ENCODE peak calls at places on chromosomes 1 and 21, in four cellular contexts. One of them, this sample, is unnamed. For H3K4me1, the result is how much of the 10 kb centered on the place peaks cover.

GRCh38 chr1:194640322-194640721 is 1453.9 kb upstream of the B3GALT2 start:
- DNase-seq in adrenal gland: no peak
- DNase-seq in effector memory CD4-positive, alpha-beta T cell: no peak
- DNase-seq in trophoblast cell: no peak
- DNase-seq in this sample: no peak

GRCh38 chr1:11800756-11801433 is 4.9 kb downstream of the MTHFR start:
- DNase-seq in adrenal gland: peak
- DNase-seq in effector memory CD4-positive, alpha-beta T cell: no peak
- DNase-seq in trophoblast cell: no peak
- DNase-seq in this sample: no peak

GRCh38 chr1:22729921-22730320 is 19.3 kb downstream of the EPHB2 start:
- DNase-seq in adrenal gland: no peak
- DNase-seq in effector memory CD4-positive, alpha-beta T cell: no peak
- DNase-seq in trophoblast cell: no peak
- DNase-seq in this sample: no peak

GRCh38 chr21:33058468-33059318 is 11.2 kb upstream of the OLIG1 start:
- DNase-seq in adrenal gland: peak
- DNase-seq in effector memory CD4-positive, alpha-beta T cell: no peak
- DNase-seq in trophoblast cell: no peak
- DNase-seq in this sample: no peak

GRCh38 chr1:20174937-20175666 is 10.8 kb upstream of the UBXN10 start:
- DNase-seq in adrenal gland: no peak
- DNase-seq in effector memory CD4-positive, alpha-beta T cell: no peak
- DNase-seq in trophoblast cell: no peak
- DNase-seq in this sample: no peak

GRCh38 chr1:111777301-111777700 is 21.6 kb downstream of the DDX20 start:
- DNase-seq in adrenal gland: no peak
- DNase-seq in effector memory CD4-positive, alpha-beta T cell: no peak
- DNase-seq in trophoblast cell: peak
- DNase-seq in this sample: no peak

GRCh38 chr1:19209439-19209989 is 552 bp downstream of the UBR4 start:
- DNase-seq in adrenal gland: peak
- DNase-seq in effector memory CD4-positive, alpha-beta T cell: peak
- DNase-seq in trophoblast cell: peak
- DNase-seq in this sample: no peak

GRCh38 chr1:226882631-226883409 is 12.4 kb downstream of the PSEN2 start:
- DNase-seq in adrenal gland: peak
- DNase-seq in effector memory CD4-positive, alpha-beta T cell: no peak
- DNase-seq in trophoblast cell: peak
- DNase-seq in this sample: no peak

GRCh38 chr1:1120096-1120495 is 4.2 kb upstream of the C1orf159 start:
- DNase-seq in adrenal gland: no peak
- DNase-seq in effector memory CD4-positive, alpha-beta T cell: no peak
- DNase-seq in trophoblast cell: no peak
- DNase-seq in this sample: no peak

GRCh38 chr1:93155335-93155734 is 24.9 kb downstream of the TMED5 start:
- DNase-seq in adrenal gland: no peak
- DNase-seq in effector memory CD4-positive, alpha-beta T cell: no peak
- DNase-seq in trophoblast cell: no peak
- DNase-seq in this sample: no peak

GRCh38 chr1:26274801-26275425 is 5.0 kb upstream of the SH3BGRL3 start:
- DNase-seq in adrenal gland: no peak
- DNase-seq in effector memory CD4-positive, alpha-beta T cell: no peak
- DNase-seq in trophoblast cell: no peak
- DNase-seq in this sample: no peak

GRCh38 chr1:193533883-193534282 is 347.5 kb upstream of the B3GALT2 start:
- DNase-seq in adrenal gland: no peak
- DNase-seq in effector memory CD4-positive, alpha-beta T cell: no peak
- DNase-seq in trophoblast cell: no peak
- DNase-seq in this sample: no peak

GRCh38 chr1:23913212-23913880 is at the start of gene CNR2:
- DNase-seq in adrenal gland: no peak
- DNase-seq in effector memory CD4-positive, alpha-beta T cell: no peak
- DNase-seq in trophoblast cell: peak
- DNase-seq in this sample: no peak

GRCh38 chr1:58982259-58982998 is 198.6 kb upstream of the JUN start:
- DNase-seq in adrenal gland: no peak
- DNase-seq in effector memory CD4-positive, alpha-beta T cell: no peak
- DNase-seq in trophoblast cell: no peak
- DNase-seq in this sample: no peak

GRCh38 chr1:230421485-230421884 is 4.6 kb downstream of the PGBD5 start:
- DNase-seq in adrenal gland: no peak
- DNase-seq in effector memory CD4-positive, alpha-beta T cell: no peak
- DNase-seq in trophoblast cell: no peak
- DNase-seq in this sample: no peak

GRCh38 chr1:3062616-3063378 is 6.2 kb upstream of the PRDM16 start:
- DNase-seq in adrenal gland: peak
- DNase-seq in effector memory CD4-positive, alpha-beta T cell: no peak
- DNase-seq in trophoblast cell: no peak
- DNase-seq in this sample: no peak

GRCh38 chr1:115035652-115036051 is 6.0 kb downstream of the TSHB start:
- DNase-seq in adrenal gland: no peak
- DNase-seq in effector memory CD4-positive, alpha-beta T cell: no peak
- DNase-seq in trophoblast cell: no peak
- DNase-seq in this sample: no peak

GRCh38 chr1:107669996-107670395 is 295.0 kb downstream of the VAV3 start:
- DNase-seq in adrenal gland: peak
- DNase-seq in effector memory CD4-positive, alpha-beta T cell: no peak
- DNase-seq in trophoblast cell: no peak
- DNase-seq in this sample: no peak

GRCh38 chr1:230899845-230900251 is 31.5 kb upstream of the C1orf198 start:
- DNase-seq in adrenal gland: peak
- DNase-seq in effector memory CD4-positive, alpha-beta T cell: no peak
- DNase-seq in trophoblast cell: peak
- DNase-seq in this sample: no peak

GRCh38 chr21:43609501-43610340 is 49.6 kb downstream of the HSF2BP start:
- DNase-seq in adrenal gland: no peak
- DNase-seq in effector memory CD4-positive, alpha-beta T cell: no peak
- DNase-seq in trophoblast cell: peak
- DNase-seq in this sample: no peak

GRCh38 chr1:73998348-73998959 is 199.5 kb downstream of the LRRIQ3 start:
- DNase-seq in adrenal gland: no peak
- DNase-seq in effector memory CD4-positive, alpha-beta T cell: no peak
- DNase-seq in trophoblast cell: peak
- DNase-seq in this sample: no peak

GRCh38 chr1:210448293-210448892 is 119.7 kb downstream of the HHAT start:
- DNase-seq in adrenal gland: peak
- DNase-seq in effector memory CD4-positive, alpha-beta T cell: no peak
- DNase-seq in trophoblast cell: peak
- DNase-seq in this sample: no peak

GRCh38 chr1:67646145-67647035 is 38.6 kb upstream of the GADD45A start:
- DNase-seq in adrenal gland: peak
- DNase-seq in effector memory CD4-positive, alpha-beta T cell: no peak
- DNase-seq in trophoblast cell: peak
- DNase-seq in this sample: no peak

GRCh38 chr1:166839600-166840308 is 479 bp downstream of the POGK start:
- DNase-seq in adrenal gland: peak
- DNase-seq in effector memory CD4-positive, alpha-beta T cell: peak
- DNase-seq in trophoblast cell: peak
- DNase-seq in this sample: no peak

GRCh38 chr1:52159033-52159789 is 17.3 kb downstream of the ZFYVE9 start:
- DNase-seq in adrenal gland: no peak
- DNase-seq in effector memory CD4-positive, alpha-beta T cell: no peak
- DNase-seq in trophoblast cell: peak
- DNase-seq in this sample: no peak

GRCh38 chr1:218705911-218706893 is 361.1 kb downstream of the TGFB2 start:
- DNase-seq in adrenal gland: no peak
- DNase-seq in effector memory CD4-positive, alpha-beta T cell: no peak
- DNase-seq in trophoblast cell: peak
- DNase-seq in this sample: no peak

GRCh38 chr1:41678141-41678878 is 193.8 kb upstream of the EDN2 start:
- DNase-seq in adrenal gland: no peak
- DNase-seq in effector memory CD4-positive, alpha-beta T cell: no peak
- DNase-seq in trophoblast cell: no peak
- DNase-seq in this sample: no peak

GRCh38 chr1:183040600-183040999 is 17.4 kb downstream of the LAMC1 start:
- DNase-seq in adrenal gland: no peak
- DNase-seq in effector memory CD4-positive, alpha-beta T cell: no peak
- DNase-seq in trophoblast cell: no peak
- DNase-seq in this sample: no peak

GRCh38 chr21:45470087-45470515 is 65.1 kb downstream of the COL18A1 start:
- DNase-seq in adrenal gland: no peak
- DNase-seq in effector memory CD4-positive, alpha-beta T cell: no peak
- DNase-seq in trophoblast cell: no peak
- DNase-seq in this sample: no peak
- H3K4me1 ChIP-seq in adrenal gland: under half
- H3K4me1 ChIP-seq in effector memory CD4-positive, alpha-beta T cell: under half
- H3K4me1 ChIP-seq in trophoblast cell: under half
- H3K4me1 ChIP-seq in this sample: under half

GRCh38 chr1:47681735-47682134 is 243.9 kb downstream of the FOXD2 start:
- DNase-seq in adrenal gland: no peak
- DNase-seq in effector memory CD4-positive, alpha-beta T cell: no peak
- DNase-seq in trophoblast cell: no peak
- DNase-seq in this sample: no peak
- H3K4me1 ChIP-seq in adrenal gland: under half
- H3K4me1 ChIP-seq in effector memory CD4-positive, alpha-beta T cell: under half
- H3K4me1 ChIP-seq in trophoblast cell: under half
- H3K4me1 ChIP-seq in this sample: under half

GRCh38 chr1:150560011-150560438 is 10.8 kb downstream of the ADAMTSL4 start:
- DNase-seq in adrenal gland: peak
- DNase-seq in effector memory CD4-positive, alpha-beta T cell: peak
- DNase-seq in trophoblast cell: peak
- DNase-seq in this sample: peak
- H3K4me1 ChIP-seq in adrenal gland: half or more
- H3K4me1 ChIP-seq in effector memory CD4-positive, alpha-beta T cell: under half
- H3K4me1 ChIP-seq in trophoblast cell: under half
- H3K4me1 ChIP-seq in this sample: half or more

GRCh38 chr1:157156058-157156541 is 17.9 kb upstream of the ETV3 start:
- DNase-seq in adrenal gland: peak
- DNase-seq in effector memory CD4-positive, alpha-beta T cell: peak
- DNase-seq in trophoblast cell: peak
- DNase-seq in this sample: no peak

GRCh38 chr1:157161901-157162300 is 23.7 kb upstream of the ETV3 start:
- DNase-seq in adrenal gland: no peak
- DNase-seq in effector memory CD4-positive, alpha-beta T cell: no peak
- DNase-seq in trophoblast cell: no peak
- DNase-seq in this sample: no peak

GRCh38 chr1:157155658-157156057 is 17.5 kb upstream of the ETV3 start:
- DNase-seq in adrenal gland: peak
- DNase-seq in effector memory CD4-positive, alpha-beta T cell: no peak
- DNase-seq in trophoblast cell: no peak
- DNase-seq in this sample: no peak

GRCh38 chr1:157157481-157158190 is 19.4 kb upstream of the ETV3 start:
- DNase-seq in adrenal gland: no peak
- DNase-seq in effector memory CD4-positive, alpha-beta T cell: no peak
- DNase-seq in trophoblast cell: no peak
- DNase-seq in this sample: no peak

GRCh38 chr1:157158967-157159366 is 20.8 kb upstream of the ETV3 start:
- DNase-seq in adrenal gland: no peak
- DNase-seq in effector memory CD4-positive, alpha-beta T cell: no peak
- DNase-seq in trophoblast cell: no peak
- DNase-seq in this sample: no peak
- H3K4me1 ChIP-seq in adrenal gland: under half
- H3K4me1 ChIP-seq in effector memory CD4-positive, alpha-beta T cell: under half
- H3K4me1 ChIP-seq in trophoblast cell: under half
- H3K4me1 ChIP-seq in this sample: under half

GRCh38 chr1:154961207-154961496 is 430 bp downstream of the PYGO2 start:
- DNase-seq in adrenal gland: peak
- DNase-seq in effector memory CD4-positive, alpha-beta T cell: no peak
- DNase-seq in trophoblast cell: no peak
- DNase-seq in this sample: no peak

GRCh38 chr1:154959448-154959825 is 2.1 kb downstream of the PYGO2 start:
- DNase-seq in adrenal gland: no peak
- DNase-seq in effector memory CD4-positive, alpha-beta T cell: no peak
- DNase-seq in trophoblast cell: no peak
- DNase-seq in this sample: no peak

GRCh38 chr1:154957258-154957657 is 1.4 kb upstream of the PBXIP1 start:
- DNase-seq in adrenal gland: no peak
- DNase-seq in effector memory CD4-positive, alpha-beta T cell: no peak
- DNase-seq in trophoblast cell: no peak
- DNase-seq in this sample: no peak

GRCh38 chr1:154960446-154961136 is 991 bp downstream of the PYGO2 start:
- DNase-seq in adrenal gland: no peak
- DNase-seq in effector memory CD4-positive, alpha-beta T cell: no peak
- DNase-seq in trophoblast cell: no peak
- DNase-seq in this sample: no peak

GRCh38 chr1:154958681-154959447 is 2.7 kb downstream of the PYGO2 start:
- DNase-seq in adrenal gland: no peak
- DNase-seq in effector memory CD4-positive, alpha-beta T cell: no peak
- DNase-seq in trophoblast cell: no peak
- DNase-seq in this sample: no peak
- H3K4me1 ChIP-seq in adrenal gland: half or more
- H3K4me1 ChIP-seq in effector memory CD4-positive, alpha-beta T cell: under half
- H3K4me1 ChIP-seq in trophoblast cell: under half
- H3K4me1 ChIP-seq in this sample: under half

GRCh38 chr1:36093226-36093625 is 4.5 kb downstream of the ADPRS start:
- DNase-seq in adrenal gland: peak
- DNase-seq in effector memory CD4-positive, alpha-beta T cell: no peak
- DNase-seq in trophoblast cell: no peak
- DNase-seq in this sample: no peak

GRCh38 chr1:36092166-36092797 is 3.6 kb downstream of the ADPRS start:
- DNase-seq in adrenal gland: peak
- DNase-seq in effector memory CD4-positive, alpha-beta T cell: no peak
- DNase-seq in trophoblast cell: no peak
- DNase-seq in this sample: no peak

GRCh38 chr1:36092798-36093185 is 4.1 kb downstream of the ADPRS start:
- DNase-seq in adrenal gland: no peak
- DNase-seq in effector memory CD4-positive, alpha-beta T cell: no peak
- DNase-seq in trophoblast cell: no peak
- DNase-seq in this sample: no peak

GRCh38 chr1:36094621-36095061 is 5.9 kb downstream of the ADPRS start:
- DNase-seq in adrenal gland: peak
- DNase-seq in effector memory CD4-positive, alpha-beta T cell: no peak
- DNase-seq in trophoblast cell: no peak
- DNase-seq in this sample: no peak

GRCh38 chr1:36093919-36094318 is 5.2 kb downstream of the ADPRS start:
- DNase-seq in adrenal gland: peak
- DNase-seq in effector memory CD4-positive, alpha-beta T cell: no peak
- DNase-seq in trophoblast cell: no peak
- DNase-seq in this sample: no peak
- H3K4me1 ChIP-seq in adrenal gland: half or more
- H3K4me1 ChIP-seq in effector memory CD4-positive, alpha-beta T cell: under half
- H3K4me1 ChIP-seq in trophoblast cell: under half
- H3K4me1 ChIP-seq in this sample: under half

DNA sequence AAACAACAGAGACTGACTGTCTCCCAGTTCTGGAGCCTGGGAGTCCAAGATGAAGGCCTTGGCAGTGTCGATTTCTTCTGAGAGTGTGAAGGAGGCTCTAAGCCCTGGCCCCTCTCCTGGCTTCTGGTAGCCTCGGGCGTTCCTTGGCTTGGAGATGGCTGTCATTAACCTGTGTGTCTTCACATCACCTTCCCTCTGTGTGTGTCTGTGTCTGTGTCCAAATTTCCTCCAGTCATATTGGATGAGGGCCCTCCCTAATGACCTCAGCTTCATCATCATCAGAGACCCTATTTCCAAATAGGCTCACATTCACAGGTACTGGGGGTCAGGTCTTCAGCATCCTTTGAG is 138.3 kb downstream of the TOMM20 start:
- DNase-seq in adrenal gland: no peak
- DNase-seq in effector memory CD4-positive, alpha-beta T cell: no peak
- DNase-seq in trophoblast cell: no peak
- DNase-seq in this sample: no peak
- H3K4me1 ChIP-seq in adrenal gland: under half
- H3K4me1 ChIP-seq in effector memory CD4-positive, alpha-beta T cell: under half
- H3K4me1 ChIP-seq in trophoblast cell: under half
- H3K4me1 ChIP-seq in this sample: under half